ENCODE peak calls at places on chromosome 6, in nine cellular contexts. W is activated naive CD4-positive, alpha-beta T cell treated with Interleukin-2 at 50 U/mL for 16 hours; N is AG04450; Q is activated CD4-positive, alpha-beta T cell treated with anti-CD3 and anti-CD28 coated beads for 24 hours; I is substantia nigra; S is stimulated activated CD8-positive, alpha-beta memory T cell treated with anti-CD3 and anti-CD28 coated beads, Interleukin-7, amount 100 ng/mL, for 48 hours; V is RWPE1; M is AG09319; Z is activated naive CD8-positive, alpha-beta T cell treated with anti-CD3 and anti-CD28 coated beads, Interleukin-2, amount 50 U/mL, for 24 hours. B is an unnamed sample.

GRCh38 chr6:114075777-114076176 is 104.8 kb upstream of the HDAC2 start:
- DNase-seq in W (no peak), Z (no peak), I (no peak), S (no peak), V (no peak), M (no peak), Q (no peak), N (no peak), B (no peak)

GRCh38 chr6:111626446-111626845 is 20.8 kb upstream of the TRAF3IP2 start:
- DNase-seq in I (no peak), N (no peak), V (no peak), M (no peak), Z (no peak), S (no peak), Q (no peak), W (no peak), B (no peak)

GRCh38 chr6:13524801-13525508 is 37.6 kb upstream of the GFOD1 start:
- DNase-seq in V (no peak), I (no peak), M (no peak), S (no peak), W (no peak), Z (no peak), N (no peak), Q (no peak), B (no peak)

GRCh38 chr6:17454316-17455005 is 61.1 kb downstream of the CAP2 start:
- DNase-seq in S (no peak), N (peak; percentile 57), I (no peak), M (peak; percentile 51), W (no peak), V (no peak), Q (no peak), Z (no peak), B (no peak)

GRCh38 chr6:41377071-41377470 is 41.7 kb downstream of the NCR2 start:
- DNase-seq in S (no peak), V (no peak), I (no peak), Q (no peak), W (no peak), N (no peak), M (no peak), Z (no peak), B (no peak)

GRCh38 chr6:2713473-2714358 is 37.0 kb downstream of the MYLK4 start:
- DNase-seq in Q (no peak), M (no peak), I (no peak), W (no peak), Z (no peak), S (no peak), N (peak; percentile 3), V (peak; percentile 22), B (no peak)

GRCh38 chr6:5723905-5724691 is 282.6 kb downstream of the NRN1 start:
- DNase-seq in W (no peak), Q (no peak), I (peak; percentile 20), N (no peak), S (no peak), V (no peak), Z (peak; percentile 30), M (no peak), B (peak; percentile 63)

GRCh38 chr6:106509420-106510089 is 119.7 kb downstream of the RTN4IP1 start:
- DNase-seq in I (no peak), W (no peak), N (no peak), Q (no peak), V (no peak), Z (peak; percentile 50), S (peak; percentile 42), M (no peak), B (no peak)

GRCh38 chr6:129749749-129750120 is 39.8 kb upstream of the ARHGAP18 start:
- DNase-seq in S (no peak), Q (no peak), V (peak; percentile 44), N (no peak), Z (no peak), M (no peak), W (no peak), I (no peak), B (peak; percentile 52)

GRCh38 chr6:36364669-36365479 is 22.6 kb downstream of the ETV7 start:
- DNase-seq in M (no peak), N (no peak), V (no peak), S (no peak), Q (no peak), Z (peak; percentile 15), W (no peak), I (no peak), B (peak; percentile 72)

GRCh38 chr6:11650711-11651110 is 113.2 kb downstream of the TMEM170B start:
- DNase-seq in M (no peak), Z (no peak), S (no peak), I (no peak), W (no peak), N (no peak), Q (no peak), V (no peak), B (no peak)

GRCh38 chr6:119186490-119186889 is 108.0 kb upstream of the FAM184A start:
- DNase-seq in N (no peak), M (no peak), S (no peak), I (no peak), W (no peak), Q (no peak), V (no peak), Z (no peak), B (no peak)

GRCh38 chr6:100999034-100999597 is 118.0 kb upstream of the ASCC3 start:
- DNase-seq in Z (no peak), V (no peak), S (no peak), M (no peak), I (no peak), Q (no peak), W (no peak), N (no peak), B (no peak)

GRCh38 chr6:381742-382461 is 9.7 kb upstream of the IRF4 start:
- DNase-seq in S (no peak), Q (no peak), Z (no peak), N (no peak), I (no peak), W (no peak), M (no peak), V (no peak), B (peak; percentile 49)

GRCh38 chr6:158198461-158198860 is 30.3 kb downstream of the GTF2H5 start:
- DNase-seq in Q (no peak), S (no peak), M (no peak), Z (no peak), I (no peak), V (no peak), N (no peak), W (no peak), B (no peak)

GRCh38 chr6:21665436-21666199 is 72.1 kb downstream of the SOX4 start:
- DNase-seq in W (no peak), I (no peak), V (no peak), Z (no peak), N (no peak), M (no peak), Q (no peak), S (no peak), B (no peak)

GRCh38 chr6:109373762-109374161 is 8.5 kb downstream of the CD164 start:
- DNase-seq in Z (peak; percentile 29), M (no peak), N (no peak), V (no peak), W (peak; percentile 43), Q (no peak), S (peak; percentile 57), I (no peak), B (no peak)

GRCh38 chr6:75528423-75528822 is 34.8 kb upstream of the FILIP1 start:
- DNase-seq in Q (no peak), W (no peak), S (no peak), N (no peak), I (no peak), Z (no peak), V (no peak), M (no peak), B (no peak)

GRCh38 chr6:42702200-42702599 is 20.2 kb downstream of the PRPH2 start:
- DNase-seq in N (no peak), Q (no peak), W (no peak), Z (no peak), I (no peak), M (no peak), V (peak; percentile 65), S (no peak), B (peak; percentile 65)

GRCh38 chr6:32792901-32793400 is 23.9 kb downstream of the HLA-DOB start:
- DNase-seq in Q (no peak), I (no peak), S (no peak), Z (no peak), N (no peak), V (no peak), W (no peak), M (no peak), B (no peak)

GRCh38 chr6:20877008-20877937 is 343.0 kb downstream of the CDKAL1 start:
- DNase-seq in M (peak; percentile 52), I (no peak), Z (peak; percentile 10), W (peak; percentile 3), S (peak; percentile 37), V (peak; percentile 85), Q (no peak), N (peak; percentile 76), B (no peak)

GRCh38 chr6:125773387-125774341 is 17.1 kb upstream of the NCOA7 start:
- DNase-seq in I (no peak), V (no peak), W (no peak), S (no peak), N (no peak), Z (no peak), Q (no peak), M (no peak), B (no peak)

GRCh38 chr6:7919871-7920270 is 9.3 kb upstream of the TXNDC5 start:
- DNase-seq in I (no peak), Z (peak; percentile 20), S (peak; percentile 31), N (no peak), Q (peak; percentile 35), M (no peak), W (peak; percentile 66), V (peak; percentile 86), B (no peak)

GRCh38 chr6:40485795-40486194 is 101.4 kb downstream of the LRFN2 start:
- DNase-seq in V (no peak), S (no peak), Z (no peak), M (no peak), I (no peak), W (no peak), Q (no peak), N (no peak), B (no peak)

GRCh38 chr6:1524040-1524480 is 85.7 kb upstream of the FOXC1 start:
- DNase-seq in Q (peak; percentile 73), S (peak; percentile 70), V (peak; percentile 85), M (no peak), N (no peak), Z (peak; percentile 79), W (peak; percentile 76), I (peak; percentile 13), B (peak; percentile 63)

GRCh38 chr6:144217797-144218196 is 67.3 kb upstream of the UTRN start:
- DNase-seq in Z (no peak), N (no peak), V (no peak), S (no peak), I (no peak), Q (no peak), W (no peak), M (no peak), B (no peak)

GRCh38 chr6:134984821-134985220 is 34.9 kb upstream of the ALDH8A1 start:
- DNase-seq in M (no peak), V (no peak), Z (no peak), Q (no peak), S (no peak), N (peak; percentile 8), W (no peak), I (no peak), B (no peak)

GRCh38 chr6:56984374-56984773 is 29.5 kb downstream of the BEND6 start:
- DNase-seq in M (peak; percentile 40), V (no peak), Z (no peak), S (no peak), I (no peak), N (no peak), Q (no peak), W (no peak), B (no peak)

GRCh38 chr6:2476376-2476775 is 231.0 kb upstream of the GMDS start:
- DNase-seq in Z (no peak), S (no peak), M (no peak), Q (no peak), I (no peak), N (no peak), W (no peak), V (peak; percentile 59), B (no peak)

GRCh38 chr6:39912446-39912845 is 21.8 kb downstream of the MOCS1 start:
- DNase-seq in M (no peak), W (no peak), N (no peak), Q (no peak), S (no peak), Z (no peak), V (no peak), I (no peak), B (no peak)

GRCh38 chr6:149354009-149354408 is 36.5 kb downstream of the TAB2 start:
- DNase-seq in Z (no peak), I (no peak), W (no peak), S (no peak), N (no peak), M (no peak), Q (no peak), V (no peak), B (no peak)